ENCODE peak calls at places on chromosomes 5 and 9, in nine cellular contexts. D is neuronal stem cell; M is naive thymus-derived CD4-positive, alpha-beta T cell; F is SK-N-SH; K is cardiac muscle cell; Y is upper lobe of right lung; B is CD8-positive, alpha-beta T cell; O is K562; J is left ventricle myocardium inferior. A is an unnamed sample.

GRCh38 chr5:100762163-100762562 is 140.9 kb downstream of the ST8SIA4 start:
- DNase-seq in K (peak; percentile 76), F (no peak), D (no peak), J (no peak), O (no peak), Y (no peak), M (no peak), B (no peak), A (no peak)

GRCh38 chr9:36779582-36779981 is 206.9 kb downstream of the MELK start:
- DNase-seq in Y (no peak), K (peak; percentile 24), F (no peak), B (no peak), M (no peak), J (no peak), O (no peak), D (no peak), A (no peak)

GRCh38 chr9:78821126-78821822 is 524.3 kb downstream of the PSAT1 start:
- DNase-seq in F (peak; percentile 55), B (no peak), O (peak; percentile 30), J (no peak), Y (no peak), D (no peak), K (peak; percentile 30), M (no peak), A (no peak)

GRCh38 chr5:59829389-59829788 is 64.1 kb downstream of the PDE4D start:
- DNase-seq in D (no peak), B (no peak), F (no peak), J (no peak), O (no peak), K (peak; percentile 92), M (no peak), Y (no peak), A (no peak)

GRCh38 chr9:134624827-134625181 is 16.8 kb upstream of the COL5A1 start:
- DNase-seq in F (no peak), K (peak; percentile 72), B (no peak), Y (peak; percentile 50), O (no peak), J (no peak), M (no peak), D (no peak), A (no peak)

GRCh38 chr5:167587768-167588167 is 703.7 kb upstream of the WWC1 start:
- DNase-seq in O (no peak), Y (no peak), B (no peak), J (no peak), K (peak; percentile 50), M (no peak), F (peak; percentile 48), D (peak; percentile 35), A (peak; percentile 64)

GRCh38 chr9:109167716-109168115 is 667 bp upstream of the FRRS1L start:
- DNase-seq in O (no peak), K (no peak), Y (no peak), D (no peak), M (no peak), J (no peak), B (no peak), F (peak; percentile 20), A (no peak)

GRCh38 chr9:120885968-120886367 is 9.0 kb upstream of the PHF19 start:
- DNase-seq in B (no peak), K (peak; percentile 15), O (peak; percentile 40), F (peak; percentile 50), M (no peak), J (peak; percentile 31), D (no peak), Y (no peak), A (no peak)

GRCh38 chr9:112833081-112833480 is 57.6 kb downstream of the SLC46A2 start:
- DNase-seq in F (no peak), O (no peak), K (no peak), B (no peak), M (no peak), Y (no peak), D (no peak), J (no peak), A (no peak)

DNA sequence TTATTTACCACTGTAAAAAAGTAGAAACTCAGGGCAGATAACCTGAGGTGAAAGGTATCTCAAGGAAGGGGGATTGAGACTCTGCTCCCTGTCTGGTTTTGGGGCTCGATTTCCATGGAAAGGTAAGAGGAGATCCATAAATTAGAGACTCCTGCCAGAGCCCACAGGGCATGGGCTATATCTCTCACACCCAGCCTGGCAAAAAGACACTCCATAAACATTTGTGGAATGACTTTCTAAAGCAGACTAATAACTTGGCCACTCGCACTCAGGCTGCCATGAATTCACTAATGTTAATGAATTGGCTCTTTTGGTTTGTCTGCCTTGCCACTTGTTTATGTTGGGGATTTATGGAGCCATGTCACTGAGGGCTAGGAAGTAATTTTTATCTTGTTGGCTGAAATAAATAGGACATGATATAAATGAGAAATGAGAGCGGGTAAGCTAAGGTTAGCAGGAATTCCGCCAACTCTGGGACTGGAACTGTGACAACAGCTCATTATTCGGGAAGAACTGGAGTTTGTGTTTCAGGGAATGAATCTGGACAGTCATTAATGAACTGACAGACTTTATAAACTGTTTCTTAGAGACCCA is 55.2 kb downstream of the DROSHA start:
- DNase-seq in M (no peak), F (no peak), B (no peak), Y (no peak), K (no peak), O (no peak), D (no peak), J (no peak), A (no peak)
- H3K4me1 ChIP-seq in M (no peaks in the 10 kb centered on the region), F (no peaks in the 10 kb centered on the region), B (no peaks in the 10 kb centered on the region), Y (peaks cover 5% of the 10 kb centered on the region), K (no peaks in the 10 kb centered on the region), O (no peaks in the 10 kb centered on the region), D (no peaks in the 10 kb centered on the region), J (peaks cover 13% of the 10 kb centered on the region), A (no peaks in the 10 kb centered on the region)

DNA sequence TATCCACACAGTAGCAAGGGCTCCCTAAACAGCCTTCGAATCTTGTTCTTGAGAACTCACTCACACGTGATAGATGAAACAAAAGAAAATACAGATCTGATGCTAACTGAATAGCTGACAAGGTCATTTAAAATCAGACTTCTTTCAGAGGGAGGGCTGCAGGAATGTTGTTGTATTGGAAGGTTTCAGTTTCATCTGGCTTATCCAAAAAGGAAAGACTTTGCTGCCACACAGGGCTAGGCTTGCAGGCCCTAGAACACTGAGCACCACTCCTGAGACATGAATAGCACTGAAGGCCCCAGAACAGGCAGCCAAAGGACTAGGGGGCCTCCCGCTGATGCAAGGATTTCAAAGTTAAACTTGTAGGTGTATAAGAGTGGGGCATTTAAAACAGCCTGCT is 3.1 kb downstream of the CD180 start:
- DNase-seq in J (no peak), D (no peak), M (no peak), K (no peak), Y (no peak), B (no peak), O (no peak), F (no peak), A (no peak)
- H3K4me1 ChIP-seq in J (peaks cover 20% of the 10 kb centered on the region), D (peaks cover 2% of the 10 kb centered on the region), M (peaks cover 10% of the 10 kb centered on the region), K (no peaks in the 10 kb centered on the region), Y (peaks cover 16% of the 10 kb centered on the region), B (peaks cover 5% of the 10 kb centered on the region), O (no peaks in the 10 kb centered on the region), F (no peaks in the 10 kb centered on the region), A (peaks cover 6% of the 10 kb centered on the region)

GRCh38 chr5:179901915-179902762 is 5.6 kb downstream of the TBC1D9B start:
- DNase-seq in F (no peak), D (no peak), M (no peak), Y (no peak), J (no peak), B (no peak), K (no peak), O (no peak), A (no peak)

GRCh38 chr5:179902763-179903158 is 4.9 kb downstream of the TBC1D9B start:
- DNase-seq in M (no peak), B (no peak), F (no peak), K (no peak), D (no peak), J (no peak), Y (no peak), O (no peak), A (no peak)

GRCh38 chr5:179901462-179901861 is 6.2 kb downstream of the TBC1D9B start:
- DNase-seq in O (no peak), M (no peak), J (no peak), D (no peak), K (no peak), B (no peak), F (no peak), Y (no peak), A (no peak)

GRCh38 chr5:179900206-179900605 is 7.5 kb downstream of the TBC1D9B start:
- DNase-seq in F (no peak), J (no peak), M (no peak), B (no peak), K (no peak), O (no peak), D (no peak), Y (no peak), A (no peak)

GRCh38 chr5:179900707-179901106 is 7.0 kb downstream of the TBC1D9B start:
- DNase-seq in K (no peak), B (no peak), M (no peak), F (no peak), D (no peak), O (no peak), J (no peak), Y (no peak), A (no peak)
- H3K4me1 ChIP-seq in K (no peaks in the 10 kb centered on the region), B (no peaks in the 10 kb centered on the region), M (no peaks in the 10 kb centered on the region), F (no peaks in the 10 kb centered on the region), D (no peaks in the 10 kb centered on the region), O (no peaks in the 10 kb centered on the region), J (no peaks in the 10 kb centered on the region), Y (no peaks in the 10 kb centered on the region), A (peaks cover 6% of the 10 kb centered on the region)

GRCh38 chr9:137606734-137607138 is 1.2 kb downstream of the ARRDC1 start:
- DNase-seq in F (no peak), J (no peak), O (no peak), D (no peak), B (no peak), K (no peak), M (no peak), Y (no peak), A (no peak)

GRCh38 chr9:137604345-137605145 is 941 bp upstream of the ARRDC1 start:
- DNase-seq in D (no peak), Y (no peak), K (no peak), F (no peak), J (no peak), M (no peak), B (no peak), O (no peak), A (no peak)

GRCh38 chr9:137607141-137607857 is 1.8 kb downstream of the ARRDC1 start:
- DNase-seq in D (no peak), B (no peak), J (no peak), F (no peak), K (no peak), M (no peak), Y (peak; percentile 75), O (no peak), A (no peak)

GRCh38 chr9:137605146-137606004 is at the start of gene ARRDC1:
- DNase-seq in M (peak; percentile 77), F (peak; percentile 99), B (peak; percentile 94), J (peak; percentile 92), D (peak; percentile 92), K (peak; percentile 93), O (peak; percentile 96), Y (peak; percentile 98), A (peak; percentile 95)

DNA sequence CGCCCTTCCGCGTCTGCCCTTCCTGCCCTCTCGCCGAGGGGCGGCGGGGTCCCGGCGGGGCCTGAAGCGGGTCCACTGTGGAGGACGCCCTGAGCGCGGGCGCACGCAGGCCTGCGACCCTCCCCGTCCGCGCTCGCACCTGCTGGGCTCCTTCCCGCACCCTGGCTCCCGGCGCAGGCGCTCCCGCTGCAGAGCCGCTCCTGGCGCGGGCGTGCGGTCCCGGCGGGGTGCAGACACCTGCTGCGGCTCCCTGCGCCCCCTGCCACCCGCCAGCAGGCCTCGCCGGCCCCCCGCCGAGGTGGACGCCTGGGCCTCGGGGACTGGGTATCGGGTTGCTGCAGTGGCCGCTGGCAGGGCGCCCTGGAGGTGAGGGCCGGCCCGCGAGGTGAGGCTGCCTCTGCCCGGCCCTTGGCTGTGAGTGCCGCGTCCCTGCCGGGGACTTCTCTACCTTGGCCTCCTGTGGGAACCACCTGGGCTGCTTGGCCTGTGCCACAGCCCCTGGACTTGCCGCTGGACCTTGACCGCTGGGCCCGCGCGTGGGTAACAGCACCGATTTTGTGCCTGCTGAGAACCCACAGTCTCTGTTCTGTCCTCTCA is 617 bp downstream of the ARRDC1 start:
- DNase-seq in D (no peak), B (no peak), O (no peak), J (no peak), M (no peak), Y (peak; percentile 86), F (peak; percentile 65), K (no peak), A (no peak)
- H3K4me1 ChIP-seq in D (peaks cover 16% of the 10 kb centered on the region), B (peaks cover 18% of the 10 kb centered on the region), O (peaks cover 21% of the 10 kb centered on the region), J (peaks cover 46% of the 10 kb centered on the region), M (peaks cover 12% of the 10 kb centered on the region), Y (peaks cover 41% of the 10 kb centered on the region), F (peaks cover 17% of the 10 kb centered on the region), K (peaks cover 18% of the 10 kb centered on the region), A (peaks cover 10% of the 10 kb centered on the region)

A was measured in HAP-1.